ENCODE peak calls at places on chromosome 20, in nine cellular contexts. L is KBM-7; H is amygdala; F is stromal cell of bone marrow; V is lung; I is prostate gland; T is activated naive CD8-positive, alpha-beta T cell treated with anti-CD3 and anti-CD28 coated beads, Interleukin-2, amount 50 U/mL, for 24 hours; G is GM23338; C is NCI-H1105. Q is an unnamed sample.
A peak's percentile ranks its signal among the peaks of the same experiment; 100 is the strongest.

GRCh38 chr20:23331951-23332350 is 18.6 kb upstream of the NXT1 start:
- DNase-seq in L (peak; percentile 57), H (no peak), F (no peak), V (no peak), I (no peak), T (no peak), G (no peak), C (no peak), Q (peak; percentile 66)

GRCh38 chr20:45792513-45793118 is 862 bp downstream of the DNTTIP1 start:
- DNase-seq in L (peak; percentile 48), H (no peak), F (no peak), V (no peak), I (no peak), T (peak; percentile 21), G (no peak), C (no peak), Q (no peak)

GRCh38 chr20:19991826-19992225 is 25.3 kb upstream of the NAA20 start:
- DNase-seq in L (no peak), H (no peak), F (no peak), V (no peak), I (no peak), T (no peak), G (no peak), C (no peak), Q (no peak)

GRCh38 chr20:49790077-49790798 is 22.4 kb upstream of the SLC9A8 start:
- DNase-seq in L (peak; percentile 40), H (no peak), F (no peak), V (no peak), I (no peak), T (no peak), G (peak; percentile 60), C (no peak), Q (peak; percentile 96)

GRCh38 chr20:44207066-44207723 is 3.4 kb downstream of the OSER1 start:
- DNase-seq in L (no peak), H (no peak), F (no peak), V (no peak), I (no peak), T (no peak), G (no peak), C (no peak), Q (no peak)

GRCh38 chr20:1336699-1337387 is 7.9 kb upstream of the SDCBP2 start:
- DNase-seq in L (no peak), H (peak; percentile 15), F (no peak), V (peak; percentile 78), I (peak; percentile 68), T (no peak), G (peak; percentile 43), C (peak; percentile 36), Q (peak; percentile 84)

GRCh38 chr20:61404311-61404710 is 152.2 kb downstream of the CDH4 start:
- DNase-seq in L (no peak), H (no peak), F (no peak), V (no peak), I (no peak), T (no peak), G (no peak), C (peak; percentile 16), Q (no peak)

GRCh38 chr20:62816879-62817873 is at the start of gene COL9A3:
- DNase-seq in L (no peak), H (peak; percentile 75), F (no peak), V (no peak), I (no peak), T (no peak), G (peak; percentile 69), C (no peak), Q (no peak)

GRCh38 chr20:61192254-61192950 is 59.7 kb upstream of the CDH4 start:
- DNase-seq in L (no peak), H (no peak), F (no peak), V (no peak), I (no peak), T (no peak), G (no peak), C (no peak), Q (no peak)

GRCh38 chr20:21117521-21117920 is 8.4 kb upstream of the KIZ start:
- DNase-seq in L (no peak), H (no peak), F (no peak), V (no peak), I (no peak), T (no peak), G (no peak), C (no peak), Q (no peak)

GRCh38 chr20:8583209-8584106 is 451.4 kb downstream of the PLCB1 start:
- DNase-seq in L (no peak), H (no peak), F (no peak), V (no peak), I (no peak), T (no peak), G (peak; percentile 5), C (no peak), Q (peak; percentile 75)

GRCh38 chr20:24972341-24972740 is 20.2 kb downstream of the APMAP start:
- DNase-seq in L (no peak), H (no peak), F (no peak), V (no peak), I (no peak), T (no peak), G (no peak), C (no peak), Q (no peak)